ENCODE peak calls at places on chromosomes 13 and 19, in nine cellular contexts. U is thoracic aorta, Z is hepatocyte, V is PC-9, H is gastrocnemius medialis, B is adrenal gland, D is fibroblast of lung, L is mammary epithelial cell, C is cardiac muscle cell. R is an unnamed sample.

GRCh38 chr13:99572131-99572530 is 70.9 kb downstream of the TM9SF2 start:
- DNase-seq in Z (no peak), V (no peak), H (no peak), L (no peak), B (no peak), U (no peak), D (peak; percentile 35), C (no peak), R (no peak)

GRCh38 chr13:42807866-42808265 is 26.5 kb downstream of the FAM216B start:
- DNase-seq in B (no peak), C (no peak), U (no peak), V (peak; percentile 68), L (peak; percentile 60), Z (no peak), D (peak; percentile 43), H (no peak), R (no peak)

GRCh38 chr13:40505196-40505595 is 161.2 kb downstream of the FOXO1 start:
- DNase-seq in D (peak; percentile 82), B (no peak), H (no peak), C (no peak), U (no peak), V (no peak), L (no peak), Z (no peak), R (no peak)

GRCh38 chr13:37709318-37709717 is 110.8 kb upstream of the POSTN start:
- DNase-seq in B (no peak), D (no peak), V (no peak), C (no peak), H (no peak), Z (no peak), U (no peak), L (no peak), R (no peak)

GRCh38 chr13:80334582-80335260 is 6.2 kb downstream of the SPRY2 start:
- DNase-seq in C (no peak), V (no peak), D (peak; percentile 47), Z (no peak), H (no peak), L (peak; percentile 60), B (no peak), U (no peak), R (no peak)

GRCh38 chr19:51124216-51124615 is 490 bp upstream of the SIGLEC9 start:
- DNase-seq in H (no peak), C (no peak), B (no peak), L (no peak), Z (no peak), V (no peak), U (no peak), D (no peak), R (no peak)

GRCh38 chr13:108302279-108302678 is 32.8 kb downstream of the TNFSF13B start:
- DNase-seq in H (no peak), C (no peak), L (peak; percentile 18), U (no peak), D (peak; percentile 41), B (no peak), Z (no peak), V (no peak), R (no peak)

GRCh38 chr19:5148794-5149190 is 179.9 kb downstream of the KDM4B start:
- DNase-seq in U (no peak), H (peak; percentile 9), V (no peak), B (peak; percentile 6), L (no peak), D (no peak), C (no peak), Z (peak; percentile 7), R (no peak)

GRCh38 chr19:16338470-16339360 is 14.1 kb downstream of the KLF2 start:
- DNase-seq in B (no peak), C (no peak), L (peak; percentile 72), V (peak; percentile 93), U (peak; percentile 60), D (peak; percentile 98), Z (no peak), H (no peak), R (no peak)

GRCh38 chr13:75985132-75985531 is 349.0 kb downstream of the LMO7 start:
- DNase-seq in B (no peak), C (peak; percentile 72), L (no peak), D (no peak), V (no peak), Z (no peak), U (no peak), H (no peak), R (no peak)

GRCh38 chr19:7492142-7493055 is 3.6 kb upstream of the PEX11G start:
- DNase-seq in B (no peak), D (no peak), U (no peak), Z (no peak), H (no peak), L (peak; percentile 76), C (no peak), V (peak; percentile 92), R (no peak)

GRCh38 chr19:16894080-16894479 is 5.3 kb downstream of the F2RL3 start:
- DNase-seq in L (no peak), C (no peak), U (no peak), H (no peak), D (no peak), V (no peak), Z (no peak), B (no peak), R (no peak)

GRCh38 chr13:29718694-29719093 is 123.2 kb upstream of the SLC7A1 start:
- DNase-seq in D (no peak), H (no peak), Z (no peak), V (no peak), B (no peak), U (no peak), L (no peak), C (no peak), R (no peak)

DNA sequence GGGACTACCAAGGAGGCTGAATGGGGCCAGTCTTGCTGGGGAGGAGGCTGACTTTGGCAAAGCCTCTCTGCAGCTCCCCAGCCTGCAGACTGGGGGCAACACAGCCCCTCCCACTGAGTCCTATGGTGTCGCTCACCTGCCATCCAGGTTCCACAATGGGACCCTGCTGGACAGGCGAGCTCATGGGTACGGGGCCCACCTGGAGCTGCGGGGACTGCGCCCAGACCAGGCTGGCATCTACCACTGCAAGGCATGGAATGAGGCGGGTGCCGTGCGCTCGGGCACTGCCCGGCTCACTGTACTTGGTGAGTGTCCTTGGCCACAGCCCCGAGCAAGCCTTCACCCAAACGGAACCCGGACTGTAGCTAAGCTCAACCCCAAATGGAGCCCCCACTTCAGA is 5.0 kb downstream of the CILP2 start:
- DNase-seq in V (no peak), L (no peak), C (no peak), H (no peak), Z (no peak), U (no peak), D (no peak), B (no peak), R (no peak)
- H3K9me3 ChIP-seq in V (no peaks in the 10 kb centered on the region), L (no peaks in the 10 kb centered on the region), C (no peaks in the 10 kb centered on the region), H (no peaks in the 10 kb centered on the region), Z (no peaks in the 10 kb centered on the region), U (no peaks in the 10 kb centered on the region), D (no peaks in the 10 kb centered on the region), B (no peaks in the 10 kb centered on the region), R (no peaks in the 10 kb centered on the region)

GRCh38 chr19:34316741-34317241 is 48.2 kb upstream of the GPI start:
- DNase-seq in V (peak; percentile 51), U (no peak), D (peak; percentile 49), L (peak; percentile 16), Z (no peak), H (no peak), C (no peak), B (peak; percentile 27), R (no peak)

GRCh38 chr19:34319230-34319585 is 45.8 kb upstream of the GPI start:
- DNase-seq in V (peak; percentile 96), L (peak; percentile 21), Z (no peak), U (no peak), D (no peak), H (no peak), C (no peak), B (no peak), R (no peak)

GRCh38 chr19:34317311-34317927 is 47.6 kb upstream of the GPI start:
- DNase-seq in Z (peak; percentile 27), C (no peak), L (peak; percentile 13), H (peak; percentile 46), B (no peak), D (peak; percentile 52), V (peak; percentile 65), U (no peak), R (no peak)

GRCh38 chr19:34314437-34315313 is 50.3 kb upstream of the GPI start:
- DNase-seq in D (no peak), B (no peak), Z (no peak), H (no peak), V (no peak), C (no peak), U (no peak), L (no peak), R (no peak)

GRCh38 chr19:34316247-34316646 is 48.7 kb upstream of the GPI start:
- DNase-seq in Z (no peak), H (no peak), D (no peak), C (no peak), V (no peak), L (no peak), U (no peak), B (no peak), R (no peak)
- H3K4me1 ChIP-seq in Z (peaks cover 4% of the 10 kb centered on the region), H (peaks cover 68% of the 10 kb centered on the region), D (peaks cover 22% of the 10 kb centered on the region), C (no peaks in the 10 kb centered on the region), V (peaks cover 52% of the 10 kb centered on the region), L (peaks cover 3% of the 10 kb centered on the region), U (peaks cover 46% of the 10 kb centered on the region), B (peaks cover 32% of the 10 kb centered on the region), R (no peaks in the 10 kb centered on the region)

GRCh38 chr13:70338608-70339007 is 230.4 kb upstream of the KLHL1 start:
- DNase-seq in D (no peak), Z (no peak), L (no peak), U (no peak), V (no peak), H (no peak), C (no peak), B (no peak), R (no peak)

GRCh38 chr13:70333752-70334151 is 225.5 kb upstream of the KLHL1 start:
- DNase-seq in V (no peak), U (no peak), D (no peak), Z (no peak), B (no peak), L (no peak), C (no peak), H (no peak), R (no peak)

GRCh38 chr13:70339738-70340137 is 231.5 kb upstream of the KLHL1 start:
- DNase-seq in L (peak; percentile 2), U (no peak), D (no peak), V (no peak), B (no peak), H (no peak), Z (peak; percentile 40), C (peak; percentile 34), R (no peak)
- TF ChIP-seq CTCF in L (peak; percentile 75), U (no peak), D (no peak), V (peak; percentile 61), B (peak; percentile 12), H (no peak), Z (peak; percentile 47), C (no peak), R (no peak)

DNA sequence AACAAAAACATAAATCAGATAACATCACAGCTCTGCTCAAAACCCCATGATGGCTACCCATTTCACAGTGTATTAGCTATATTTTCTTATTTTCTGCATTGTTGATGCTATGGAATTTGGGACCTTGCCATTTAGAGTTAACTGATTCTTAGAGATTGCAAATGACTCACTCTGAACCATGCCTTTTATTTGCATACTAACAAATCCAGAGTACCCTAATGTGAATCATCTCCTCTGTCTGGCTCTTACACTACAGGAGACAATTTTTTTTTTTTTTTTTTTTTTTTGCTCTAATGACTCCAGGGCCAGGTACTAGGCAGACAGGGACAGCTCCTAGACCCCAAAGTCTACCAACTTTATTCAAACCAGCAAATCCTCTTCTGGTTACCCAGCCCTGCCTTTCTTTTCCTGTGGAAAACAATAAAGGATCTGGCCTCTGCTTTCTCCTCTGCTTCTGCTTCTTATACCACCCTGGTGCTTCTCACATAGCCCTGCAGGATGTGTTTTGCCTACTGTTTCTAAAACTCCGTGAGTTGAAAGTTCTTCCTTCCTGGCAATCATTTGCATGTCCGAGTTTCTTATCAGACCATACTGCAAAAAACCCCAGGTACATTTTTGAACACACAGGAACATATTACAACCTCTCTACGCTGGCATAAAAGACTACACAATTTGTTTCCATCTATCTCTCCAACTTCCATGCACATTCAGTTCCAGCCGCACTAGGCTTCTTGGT is 10.6 kb upstream of the ZNF460 start:
- DNase-seq in Z (peak; percentile 17), D (peak; percentile 96), H (no peak), V (peak; percentile 77), C (no peak), L (peak; percentile 74), B (no peak), U (no peak), R (no peak)
- H3K9me3 ChIP-seq in Z (no peaks in the 10 kb centered on the region), D (no peaks in the 10 kb centered on the region), H (no peaks in the 10 kb centered on the region), V (no peaks in the 10 kb centered on the region), C (no peaks in the 10 kb centered on the region), L (no peaks in the 10 kb centered on the region), B (no peaks in the 10 kb centered on the region), U (no peaks in the 10 kb centered on the region), R (peaks cover 10% of the 10 kb centered on the region)

R was measured in tibial artery.